ENCODE peak calls at places on chromosomes 4 and X, in eight cellular contexts. L, M, E, O, Q, A, X and H are unnamed samples.

GRCh38 chrX:10208281-10208856 is 51.6 kb downstream of the CLCN4 start:
- DNase-seq in L (no peak), M (no peak), E (no peak), O (no peak), Q (no peak), A (no peak), X (no peak), H (no peak)

GRCh38 chr4:105741548-105741947 is 33.0 kb downstream of the GSTCD start:
- DNase-seq in L (no peak), M (no peak), E (no peak), O (no peak), Q (no peak), A (peak; percentile 9), X (no peak), H (no peak)

GRCh38 chr4:145217339-145217738 is 37.0 kb upstream of the OTUD4 start:
- DNase-seq in L (no peak), M (no peak), E (no peak), O (no peak), Q (no peak), A (no peak), X (no peak), H (no peak)

GRCh38 chrX:136423724-136424123 is 64.0 kb upstream of the BRS3 start:
- DNase-seq in L (no peak), M (no peak), E (no peak), O (no peak), Q (no peak), A (no peak), X (no peak), H (no peak)

GRCh38 chr4:6942238-6942800 is 32.7 kb downstream of the TBC1D14 start:
- DNase-seq in L (peak; percentile 94), M (peak; percentile 65), E (peak; percentile 55), O (peak; percentile 48), Q (no peak), A (peak; percentile 98), X (peak; percentile 75), H (no peak)

GRCh38 chr4:39526283-39526682 is 956 bp downstream of the UGDH start:
- DNase-seq in L (no peak), M (no peak), E (no peak), O (no peak), Q (no peak), A (peak; percentile 20), X (no peak), H (no peak)

GRCh38 chr4:118883861-118884260 is 4.8 kb upstream of the SYNPO2 start:
- DNase-seq in L (no peak), M (no peak), E (no peak), O (no peak), Q (no peak), A (no peak), X (no peak), H (no peak)

GRCh38 chr4:16617416-16617815 is 281.0 kb downstream of the LDB2 start:
- DNase-seq in L (no peak), M (no peak), E (no peak), O (no peak), Q (no peak), A (peak; percentile 74), X (no peak), H (no peak)

GRCh38 chr4:153523171-153523757 is 57.1 kb downstream of the TMEM131L start:
- DNase-seq in L (no peak), M (no peak), E (no peak), O (no peak), Q (no peak), A (no peak), X (no peak), H (no peak)

GRCh38 chr4:153521467-153521866 is 55.3 kb downstream of the TMEM131L start:
- DNase-seq in L (no peak), M (no peak), E (no peak), O (no peak), Q (no peak), A (no peak), X (no peak), H (no peak)

GRCh38 chr4:153522800-153523089 is 56.6 kb downstream of the TMEM131L start:
- DNase-seq in L (no peak), M (no peak), E (no peak), O (no peak), Q (no peak), A (no peak), X (no peak), H (no peak)

GRCh38 chr4:153521995-153522799 is 56.0 kb downstream of the TMEM131L start:
- DNase-seq in L (no peak), M (no peak), E (no peak), O (no peak), Q (no peak), A (no peak), X (no peak), H (no peak)

DNA sequence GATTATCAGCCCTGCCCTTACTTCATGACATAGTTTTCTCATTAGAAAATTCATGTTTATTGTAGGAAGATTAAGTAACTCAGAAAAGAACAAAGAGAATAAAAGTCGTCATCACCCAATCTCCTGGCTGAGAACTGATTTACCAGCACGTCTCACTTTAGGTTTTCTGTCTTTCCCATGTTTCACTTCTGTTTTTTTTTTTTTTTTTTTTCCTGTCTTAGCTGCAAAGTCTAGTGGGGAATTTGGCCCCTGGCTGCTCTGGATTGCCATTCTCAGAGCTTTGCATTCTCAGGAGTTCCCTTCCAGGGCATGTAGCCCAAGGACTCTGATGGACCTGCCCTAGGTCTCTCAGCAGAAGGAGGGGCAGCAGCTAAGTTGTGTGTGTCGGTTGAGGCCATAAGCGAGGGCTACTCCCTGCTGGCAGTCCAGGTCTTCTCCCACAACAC is 57.8 kb downstream of the TMEM131L start:
- DNase-seq in L (no peak), M (no peak), E (no peak), O (no peak), Q (no peak), A (no peak), X (no peak), H (no peak)
- H3K27ac ChIP-seq in L (no peak overlapping the region), M (no peak overlapping the region), E (no peak overlapping the region), O (peak overlapping the region; percentile 62), Q (no peak overlapping the region), A (no peak overlapping the region), X (peak overlapping the region; percentile 2), H (peak overlapping the region; percentile 58)

GRCh38 chr4:36304138-36304681 is 22.8 kb downstream of the DTHD1 start:
- DNase-seq in L (no peak), M (no peak), E (no peak), O (no peak), Q (no peak), A (no peak), X (no peak), H (no peak)
- H3K27ac ChIP-seq in L (no peak overlapping the region), M (no peak overlapping the region), E (no peak overlapping the region), O (no peak overlapping the region), Q (no peak overlapping the region), A (no peak overlapping the region), X (no peak overlapping the region), H (no peak overlapping the region)

GRCh38 chr4:186249785-186250739 is 15.9 kb upstream of the F11 start:
- DNase-seq in L (peak; percentile 50), M (no peak), E (no peak), O (no peak), Q (no peak), A (peak; percentile 80), X (no peak), H (no peak)
- H3K27ac ChIP-seq in L (no peak overlapping the region), M (no peak overlapping the region), E (no peak overlapping the region), O (no peak overlapping the region), Q (no peak overlapping the region), A (no peak overlapping the region), X (no peak overlapping the region), H (no peak overlapping the region)

GRCh38 chr4:104591505-104591904 is 96.8 kb upstream of the CXXC4 start:
- DNase-seq in L (no peak), M (no peak), E (no peak), O (no peak), Q (no peak), A (peak; percentile 29), X (no peak), H (no peak)

GRCh38 chr4:104589264-104589868 is 94.7 kb upstream of the CXXC4 start:
- DNase-seq in L (no peak), M (no peak), E (no peak), O (no peak), Q (no peak), A (peak; percentile 13), X (no peak), H (no peak)

GRCh38 chr4:104596189-104596588 is 101.5 kb upstream of the CXXC4 start:
- DNase-seq in L (no peak), M (no peak), E (no peak), O (no peak), Q (no peak), A (peak; percentile 4), X (no peak), H (no peak)

GRCh38 chr4:104592894-104593470 is 98.3 kb upstream of the CXXC4 start:
- DNase-seq in L (no peak), M (no peak), E (no peak), O (no peak), Q (no peak), A (peak; percentile 68), X (no peak), H (no peak)
- H3K27ac ChIP-seq in L (no peak overlapping the region), M (peak overlapping the region; percentile 3), E (no peak overlapping the region), O (no peak overlapping the region), Q (no peak overlapping the region), A (peak overlapping the region; percentile 23), X (no peak overlapping the region), H (no peak overlapping the region)

GRCh38 chrX:69429339-69430014 is 74.6 kb upstream of the NALF2 start:
- DNase-seq in L (no peak), M (no peak), E (no peak), O (no peak), Q (no peak), A (no peak), X (no peak), H (no peak)

GRCh38 chrX:69430730-69431129 is 73.4 kb upstream of the NALF2 start:
- DNase-seq in L (no peak), M (no peak), E (no peak), O (no peak), Q (no peak), A (no peak), X (no peak), H (no peak)

GRCh38 chrX:69428216-69428615 is 75.9 kb upstream of the NALF2 start:
- DNase-seq in L (no peak), M (no peak), E (no peak), O (no peak), Q (no peak), A (no peak), X (no peak), H (no peak)

DNA sequence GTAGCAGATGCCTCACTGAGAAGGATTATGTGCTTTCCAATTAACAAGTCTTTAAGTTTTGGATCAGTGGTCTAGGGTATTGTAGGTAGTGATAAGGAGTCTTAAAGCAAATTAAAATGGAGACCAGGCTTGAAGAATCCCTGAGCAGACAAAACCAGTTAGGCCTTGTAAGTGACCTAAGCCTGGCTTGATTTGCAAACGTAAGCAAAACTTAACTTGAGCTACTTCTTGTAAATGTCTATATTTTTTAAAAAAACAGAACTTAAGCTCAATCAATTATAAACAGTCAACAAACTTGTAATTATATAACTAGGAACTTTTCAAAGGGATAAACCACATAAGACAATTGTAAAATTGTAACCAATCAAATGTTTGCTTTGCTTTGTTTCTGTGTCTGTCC is 72.7 kb upstream of the NALF2 start:
- DNase-seq in L (no peak), M (no peak), E (no peak), O (no peak), Q (no peak), A (no peak), X (no peak), H (no peak)
- H3K27ac ChIP-seq in L (no peak overlapping the region), M (no peak overlapping the region), E (no peak overlapping the region), O (no peak overlapping the region), Q (no peak overlapping the region), A (no peak overlapping the region), X (no peak overlapping the region), H (no peak overlapping the region)